ENCODE peak calls at places on chromosomes 5 and 9, in nine cellular contexts. A is naive thymus-derived CD4-positive, alpha-beta T cell; T is CD8-positive, alpha-beta memory T cell; Z is foreskin fibroblast; H is aorta; J is left lung; G is bronchial epithelial cell; K is AG09309; C is fibroblast of villous mesenchyme. N is an unnamed sample.

GRCh38 chr9:14941487-14941886 is 31.3 kb upstream of the FREM1 start:
- DNase-seq in A (no peak), T (no peak), Z (no peak), H (no peak), J (no peak), G (no peak), K (no peak), C (no peak), N (no peak)

GRCh38 chr5:100644206-100644605 is 109.0 kb downstream of the FAM174A start:
- DNase-seq in A (no peak), T (no peak), Z (no peak), H (no peak), J (no peak), G (peak), K (no peak), C (no peak), N (no peak)

GRCh38 chr5:31113101-31113500 is 80.4 kb upstream of the CDH6 start:
- DNase-seq in A (no peak), T (no peak), Z (peak), H (no peak), J (no peak), G (peak), K (no peak), C (no peak), N (peak)

GRCh38 chr5:56818409-56819026 is 3.2 kb downstream of the MAP3K1 start:
- DNase-seq in A (no peak), T (no peak), Z (peak), H (no peak), J (no peak), G (peak), K (no peak), C (peak), N (peak)

GRCh38 chr5:148817606-148818005 is 8.8 kb upstream of the ADRB2 start:
- DNase-seq in A (no peak), T (no peak), Z (no peak), H (no peak), J (no peak), G (no peak), K (no peak), C (no peak), N (no peak)

GRCh38 chr9:126420643-126421564 is 94.3 kb downstream of the MVB12B start:
- DNase-seq in A (no peak), T (no peak), Z (peak), H (no peak), J (peak), G (peak), K (no peak), C (no peak), N (peak)

GRCh38 chr5:154344461-154344860 is 101.3 kb upstream of the SAP30L start:
- DNase-seq in A (no peak), T (no peak), Z (no peak), H (no peak), J (no peak), G (no peak), K (no peak), C (no peak), N (no peak)

GRCh38 chr5:179293276-179293675 is 52.0 kb downstream of the ADAMTS2 start:
- DNase-seq in A (no peak), T (no peak), Z (peak), H (peak), J (peak), G (no peak), K (no peak), C (no peak), N (no peak)

GRCh38 chr5:132233081-132233480 is 5.4 kb upstream of the P4HA2 start:
- DNase-seq in A (no peak), T (no peak), Z (no peak), H (peak), J (no peak), G (no peak), K (no peak), C (no peak), N (no peak)

GRCh38 chr9:92030367-92030766 is 80.3 kb upstream of the ROR2 start:
- DNase-seq in A (no peak), T (no peak), Z (no peak), H (no peak), J (no peak), G (no peak), K (no peak), C (no peak), N (no peak)

DNA sequence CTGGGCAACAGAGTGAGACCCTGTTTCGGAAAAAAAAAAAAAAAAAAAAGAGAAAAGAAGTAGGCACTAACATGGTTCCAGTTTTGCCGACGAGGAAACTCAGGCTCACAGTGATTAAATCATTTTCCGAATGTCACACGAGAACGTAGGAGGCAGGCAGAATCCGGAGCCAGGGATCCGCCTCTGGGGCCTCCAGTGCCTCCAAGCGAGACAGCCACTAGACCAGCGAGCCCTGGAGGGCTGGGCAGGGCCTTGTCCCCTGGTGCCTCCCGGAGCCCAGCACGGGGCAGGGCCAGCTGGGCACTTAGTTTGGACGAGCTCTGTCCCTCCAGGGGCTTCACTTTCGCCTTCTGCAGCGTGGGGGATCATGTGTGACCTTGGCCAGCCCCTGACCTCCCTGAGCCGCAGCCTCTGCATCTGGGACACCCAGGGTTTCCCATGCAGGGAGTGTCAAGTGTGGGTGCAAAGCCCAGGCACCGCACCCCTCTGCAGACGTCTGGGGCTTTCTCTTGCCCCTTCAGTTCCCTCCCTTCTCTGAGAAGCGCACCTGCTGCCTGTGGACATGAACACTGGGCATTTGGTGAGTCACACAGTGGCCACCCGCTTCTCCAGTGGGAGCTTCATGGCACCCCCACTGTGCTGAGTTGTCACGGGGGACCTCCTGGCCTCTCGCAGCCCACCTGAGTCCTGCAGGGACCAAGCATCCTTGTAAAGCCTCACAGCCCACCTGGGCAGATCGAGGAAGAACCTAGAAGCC is 80.3 kb downstream of the RXRA start:
- DNase-seq in A (no peak), T (no peak), Z (peak), H (no peak), J (no peak), G (no peak), K (no peak), C (peak), N (no peak)
- H3K4me3 ChIP-seq in A (peak), T (peak), Z (peak), H (no peak), J (no peak), G (no peak), K (peak), C (peak), N (peak)

DNA sequence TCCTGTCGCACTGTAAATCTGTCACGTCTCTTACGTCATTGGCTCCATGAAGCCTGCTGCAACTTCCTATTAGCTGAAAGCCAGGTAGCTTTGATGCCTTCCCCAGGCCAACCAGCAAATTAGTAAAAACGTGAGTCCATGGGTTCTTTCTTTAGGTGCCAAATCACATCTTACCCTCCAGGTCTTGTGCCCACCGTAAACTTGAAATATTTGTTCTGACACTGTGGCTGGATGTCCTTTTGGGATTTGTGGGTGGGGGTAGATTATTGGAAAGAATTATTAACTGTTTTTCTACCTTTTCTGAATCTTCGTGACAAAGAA is 172.8 kb downstream of the NR3C1 start:
- DNase-seq in A (no peak), T (no peak), Z (no peak), H (no peak), J (no peak), G (no peak), K (no peak), C (no peak), N (no peak)
- H3K4me3 ChIP-seq in A (no peak), T (no peak), Z (no peak), H (no peak), J (no peak), G (no peak), K (no peak), C (no peak), N (no peak)

GRCh38 chr5:55230086-55230629 is 3.0 kb upstream of the MCIDAS start:
- DNase-seq in A (no peak), T (no peak), Z (no peak), H (no peak), J (no peak), G (no peak), K (no peak), C (no peak), N (no peak)

GRCh38 chr5:55226934-55227737 is at the start of gene MCIDAS:
- DNase-seq in A (peak), T (peak), Z (peak), H (peak), J (peak), G (peak), K (no peak), C (peak), N (no peak)

GRCh38 chr5:55226027-55226933 is 835 bp downstream of the MCIDAS start:
- DNase-seq in A (no peak), T (no peak), Z (peak), H (peak), J (no peak), G (peak), K (no peak), C (peak), N (no peak)

GRCh38 chr5:55225346-55225745 is 1.8 kb downstream of the MCIDAS start:
- DNase-seq in A (no peak), T (no peak), Z (no peak), H (no peak), J (no peak), G (no peak), K (no peak), C (no peak), N (no peak)

GRCh38 chr5:55227738-55228430 is 769 bp upstream of the MCIDAS start:
- DNase-seq in A (no peak), T (no peak), Z (no peak), H (no peak), J (no peak), G (no peak), K (no peak), C (no peak), N (no peak)
- H3K4me3 ChIP-seq in A (no peak), T (no peak), Z (peak), H (peak), J (no peak), G (peak), K (peak), C (peak), N (no peak)

GRCh38 chr5:151890299-151890698 is 34.4 kb downstream of the GLRA1 start:
- DNase-seq in A (no peak), T (no peak), Z (no peak), H (no peak), J (no peak), G (no peak), K (no peak), C (no peak), N (no peak)
- H3K4me3 ChIP-seq in A (no peak), T (no peak), Z (no peak), H (no peak), J (no peak), G (no peak), K (no peak), C (no peak), N (no peak)

GRCh38 chr5:35622974-35623373 is 5.3 kb downstream of the SPEF2 start:
- DNase-seq in A (no peak), T (no peak), Z (no peak), H (no peak), J (no peak), G (no peak), K (no peak), C (no peak), N (no peak)

GRCh38 chr5:35618791-35619190 is 1.1 kb downstream of the SPEF2 start:
- DNase-seq in A (no peak), T (no peak), Z (peak), H (no peak), J (no peak), G (no peak), K (no peak), C (no peak), N (peak)

GRCh38 chr5:35618297-35618636 is 604 bp downstream of the SPEF2 start:
- DNase-seq in A (no peak), T (no peak), Z (peak), H (no peak), J (no peak), G (no peak), K (no peak), C (no peak), N (peak)

GRCh38 chr5:35617060-35617434 is 616 bp upstream of the SPEF2 start:
- DNase-seq in A (no peak), T (no peak), Z (no peak), H (no peak), J (no peak), G (no peak), K (no peak), C (no peak), N (no peak)

DNA sequence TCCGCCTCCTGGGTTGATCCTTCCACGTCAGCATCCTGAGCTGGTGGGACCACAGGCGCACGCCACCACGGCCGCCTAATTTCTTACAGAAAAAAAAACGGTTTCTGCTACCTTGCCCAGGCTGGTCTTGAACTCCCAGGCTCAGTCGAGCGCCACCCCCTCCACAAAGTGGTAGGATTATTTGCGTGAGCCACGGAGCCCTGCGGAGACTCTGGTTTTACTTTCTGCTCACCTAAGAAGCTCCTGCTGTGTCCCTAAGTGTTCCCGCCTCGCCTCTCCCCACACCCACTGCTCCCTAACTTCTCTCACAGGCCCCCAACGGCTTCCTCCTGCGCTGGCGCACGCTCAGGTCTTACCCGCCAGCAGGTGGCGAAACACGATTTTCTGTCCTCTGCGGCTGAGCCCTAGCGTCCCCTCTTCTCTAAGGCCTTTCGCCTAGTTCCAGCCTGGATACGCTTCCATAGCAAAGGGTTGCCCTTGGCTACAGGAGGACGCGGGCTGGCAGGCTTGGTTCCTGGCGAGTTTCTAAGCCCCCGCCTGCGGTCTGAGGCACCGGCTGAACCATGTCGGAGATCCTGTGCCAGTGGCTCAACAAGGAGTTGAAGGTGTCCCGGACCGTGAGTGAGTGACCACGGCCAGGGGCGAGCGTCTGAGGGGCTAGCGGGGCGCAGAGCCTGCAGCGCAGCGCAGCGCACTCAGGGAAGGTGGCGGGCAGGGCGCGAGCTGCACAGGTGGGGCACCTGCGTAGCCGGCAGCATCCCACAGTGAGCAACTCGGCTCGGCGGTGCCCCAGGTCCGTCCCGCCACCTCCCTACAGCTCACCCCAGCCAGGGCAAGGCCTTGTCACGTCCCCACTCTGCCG is at the start of gene SPEF2:
- DNase-seq in A (peak), T (peak), Z (peak), H (peak), J (peak), G (peak), K (peak), C (peak), N (peak)
- H3K4me3 ChIP-seq in A (peak), T (peak), Z (peak), H (peak), J (peak), G (peak), K (peak), C (peak), N (peak)

N was measured in choroid plexus epithelial cell.